ENCODE peak calls at places on chromosomes 12 and 14, in seven cellular contexts. K is epithelial cell of prostate, U is uterus, F is T-cell, R is HCT116, M is NCI-H774, Q is nephron progenitor cell. C is an unnamed sample.

GRCh38 chr14:73402579-73402978 is 55.8 kb downstream of the NUMB start:
- DNase-seq in M (no peak), F (no peak), K (no peak), R (no peak), U (no peak), Q (no peak), C (no peak)

GRCh38 chr14:102573591-102574046 is 18.8 kb upstream of the RCOR1 start:
- DNase-seq in F (no peak), M (no peak), R (no peak), Q (no peak), K (no peak), U (no peak), C (no peak)

GRCh38 chr14:33052899-33053400 is 114.3 kb downstream of the NPAS3 start:
- DNase-seq in K (no peak), M (peak; percentile 90), U (no peak), F (no peak), Q (no peak), R (no peak), C (no peak)

GRCh38 chr14:92755495-92755894 is 7.1 kb upstream of the LGMN start:
- DNase-seq in M (no peak), Q (no peak), U (no peak), F (no peak), K (no peak), R (no peak), C (no peak)

GRCh38 chr12:5257763-5258475 is 174.0 kb upstream of the NTF3 start:
- DNase-seq in Q (no peak), M (no peak), F (no peak), U (no peak), R (no peak), K (no peak), C (no peak)

GRCh38 chr12:27463826-27464554 is 17.5 kb downstream of the SMCO2 start:
- DNase-seq in M (no peak), Q (no peak), F (no peak), U (peak; percentile 70), K (no peak), R (no peak), C (no peak)

GRCh38 chr12:115871714-115872113 is 405.8 kb downstream of the MED13L start:
- DNase-seq in R (peak; percentile 58), F (no peak), U (no peak), Q (peak; percentile 30), K (no peak), M (peak; percentile 84), C (no peak)

GRCh38 chr12:11753151-11753501 is 103.7 kb downstream of the ETV6 start:
- DNase-seq in M (peak; percentile 34), Q (no peak), U (no peak), F (no peak), K (no peak), R (no peak), C (no peak)

GRCh38 chr12:116015525-116015924 is 262.0 kb downstream of the MED13L start:
- DNase-seq in U (no peak), Q (no peak), K (no peak), M (peak; percentile 27), F (no peak), R (no peak), C (no peak)

GRCh38 chr12:969821-970220 is 20.3 kb upstream of the RAD52 start:
- DNase-seq in R (no peak), U (no peak), K (no peak), M (no peak), F (no peak), Q (no peak), C (no peak)

GRCh38 chr14:105529506-105530445 is 3.4 kb downstream of the TMEM121 start:
- DNase-seq in R (no peak), Q (no peak), M (no peak), F (no peak), K (no peak), U (no peak), C (no peak)

GRCh38 chr14:61768240-61768639 is 6.0 kb downstream of the SNAPC1 start:
- DNase-seq in Q (no peak), R (no peak), U (no peak), F (no peak), M (no peak), K (no peak), C (no peak)

GRCh38 chr12:121399391-121400331 is at the start of gene RNF34:
- DNase-seq in Q (peak; percentile 99), M (peak; percentile 99), R (peak; percentile 97), U (peak; percentile 98), K (peak; percentile 81), F (peak; percentile 97), C (peak; percentile 95)

GRCh38 chr14:104387385-104388010 is 192.1 kb upstream of the C14orf180 start:
- DNase-seq in Q (no peak), M (no peak), R (no peak), K (no peak), U (peak; percentile 6), F (no peak), C (no peak)

GRCh38 chr14:102335163-102335562 is 15.6 kb downstream of the ZNF839 start:
- DNase-seq in R (no peak), F (no peak), M (no peak), U (no peak), Q (no peak), K (no peak), C (no peak)

GRCh38 chr14:59464651-59465569 is at the start of gene GPR135:
- DNase-seq in R (no peak), U (peak; percentile 67), M (peak; percentile 15), K (no peak), F (peak; percentile 32), Q (peak; percentile 91), C (peak; percentile 20)

GRCh38 chr12:40921563-40922163 is 229.4 kb downstream of the CNTN1 start:
- DNase-seq in F (no peak), Q (no peak), K (no peak), R (peak; percentile 12), M (no peak), U (no peak), C (no peak)

GRCh38 chr12:3314306-3314663 is 176.7 kb upstream of the PRMT8 start:
- DNase-seq in K (no peak), F (no peak), U (no peak), Q (no peak), R (no peak), M (no peak), C (no peak)

GRCh38 chr12:24297516-24297915 is 348.0 kb upstream of the SOX5 start:
- DNase-seq in F (no peak), M (no peak), R (no peak), K (no peak), Q (no peak), U (no peak), C (no peak)

GRCh38 chr14:26370118-26370517 is 227.7 kb downstream of the NOVA1 start:
- DNase-seq in R (no peak), F (no peak), M (no peak), K (no peak), Q (no peak), U (no peak), C (no peak)

GRCh38 chr14:65949711-65950516 is 536.3 kb upstream of the CCDC196 start:
- DNase-seq in Q (no peak), M (no peak), U (peak; percentile 24), K (peak; percentile 18), R (peak; percentile 4), F (no peak), C (no peak)

GRCh38 chr12:29050503-29050902 is 98.6 kb upstream of the FAR2 start:
- DNase-seq in Q (no peak), U (no peak), R (no peak), K (no peak), F (no peak), M (no peak), C (no peak)